ENCODE peak calls at places on chromosome 5, in eight cellular contexts. V, M, K, O, B, E, N and S are unnamed samples. For H3K36me3, the result is how much of the 10 kb centered on the place peaks cover.

GRCh38 chr5:112917453-112918005 is 4.5 kb downstream of the REEP5 start:
- DNase-seq in V (peak), M (no peak), K (no peak), O (peak), B (no peak), E (no peak), N (no peak), S (no peak)

GRCh38 chr5:169527863-169528262 is 55.7 kb upstream of the SPDL1 start:
- DNase-seq in V (no peak), M (no peak), K (no peak), O (no peak), B (no peak), E (no peak), N (no peak), S (no peak)

GRCh38 chr5:6755519-6755918 is 42.3 kb downstream of the TENT4A start:
- DNase-seq in V (no peak), M (no peak), K (no peak), O (no peak), B (no peak), E (no peak), N (no peak), S (no peak)

GRCh38 chr5:141729387-141730006 is 47.5 kb upstream of the ARAP3 start:
- DNase-seq in V (no peak), M (no peak), K (no peak), O (no peak), B (no peak), E (no peak), N (no peak), S (no peak)

GRCh38 chr5:158880514-158881001 is 219.2 kb downstream of the EBF1 start:
- DNase-seq in V (no peak), M (no peak), K (no peak), O (no peak), B (no peak), E (no peak), N (no peak), S (no peak)

GRCh38 chr5:159330131-159330530 is at the start of gene IL12B:
- DNase-seq in V (no peak), M (no peak), K (no peak), O (no peak), B (no peak), E (no peak), N (no peak), S (no peak)

GRCh38 chr5:155926011-155926410 is 401.0 kb upstream of the SGCD start:
- DNase-seq in V (no peak), M (no peak), K (no peak), O (no peak), B (no peak), E (no peak), N (no peak), S (no peak)

GRCh38 chr5:55533806-55534435 is 843 bp downstream of the PLPP1 start:
- DNase-seq in V (no peak), M (no peak), K (peak), O (peak), B (no peak), E (no peak), N (no peak), S (no peak)

GRCh38 chr5:146515473-146516150 is 378 bp downstream of the GPR151 start:
- DNase-seq in V (no peak), M (no peak), K (no peak), O (no peak), B (no peak), E (no peak), N (no peak), S (no peak)

GRCh38 chr5:139633295-139634027 is 14.7 kb upstream of the CXXC5 start:
- DNase-seq in V (peak), M (peak), K (no peak), O (peak), B (no peak), E (peak), N (peak), S (peak)

GRCh38 chr5:92401492-92401891 is 1018.4 kb upstream of the ARRDC3 start:
- DNase-seq in V (peak), M (no peak), K (no peak), O (peak), B (no peak), E (no peak), N (no peak), S (no peak)

GRCh38 chr5:10501554-10502075 is 59.9 kb downstream of the ROPN1L start:
- DNase-seq in V (no peak), M (no peak), K (no peak), O (no peak), B (no peak), E (no peak), N (no peak), S (no peak)

GRCh38 chr5:56172225-56172624 is 60.9 kb downstream of the ANKRD55 start:
- DNase-seq in V (no peak), M (no peak), K (no peak), O (no peak), B (no peak), E (no peak), N (no peak), S (no peak)

GRCh38 chr5:175686396-175686795 is 28.5 kb downstream of the HRH2 start:
- DNase-seq in V (no peak), M (no peak), K (no peak), O (no peak), B (no peak), E (no peak), N (no peak), S (no peak)
- H3K27ac ChIP-seq in V (no peak), M (no peak), K (no peak), O (no peak), B (peak), E (no peak), N (no peak), S (no peak)

GRCh38 chr5:134818776-134819175 is 27.0 kb upstream of the C5orf24 start:
- DNase-seq in V (no peak), M (no peak), K (no peak), O (no peak), B (no peak), E (no peak), N (no peak), S (no peak)

GRCh38 chr5:134817006-134817405 is 28.8 kb upstream of the C5orf24 start:
- DNase-seq in V (no peak), M (no peak), K (no peak), O (no peak), B (no peak), E (no peak), N (no peak), S (no peak)

GRCh38 chr5:134813827-134814226 is 31.9 kb upstream of the C5orf24 start:
- DNase-seq in V (no peak), M (no peak), K (no peak), O (no peak), B (no peak), E (no peak), N (no peak), S (no peak)

DNA sequence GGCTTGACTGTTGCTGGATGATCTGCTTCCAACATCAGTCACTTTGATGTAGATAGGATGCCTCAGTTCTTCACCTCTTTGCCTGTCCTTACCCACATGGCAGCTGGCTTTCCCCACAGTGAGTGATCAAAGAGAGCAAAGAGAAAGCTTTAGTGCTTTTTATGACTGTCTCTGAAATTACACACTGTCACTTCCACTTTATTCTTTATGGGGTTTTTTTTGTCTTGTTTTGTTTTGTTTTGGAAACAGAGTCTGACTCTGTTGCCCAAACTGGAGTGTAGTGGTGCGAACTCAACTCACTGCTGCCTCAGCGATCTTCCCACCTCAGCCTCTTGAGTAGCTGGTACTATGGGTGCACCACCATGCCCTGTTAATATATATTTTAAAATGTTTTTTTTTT is 32.4 kb upstream of the C5orf24 start:
- DNase-seq in V (no peak), M (no peak), K (no peak), O (no peak), B (no peak), E (no peak), N (no peak), S (no peak)
- H3K36me3 ChIP-seq in V (under half), M (under half), K (half or more), O (half or more), B (under half), E (under half), N (under half), S (under half)

GRCh38 chr5:121819661-121820261 is 31.9 kb upstream of the FTMT start:
- DNase-seq in V (no peak), M (no peak), K (no peak), O (no peak), B (no peak), E (no peak), N (no peak), S (no peak)

DNA sequence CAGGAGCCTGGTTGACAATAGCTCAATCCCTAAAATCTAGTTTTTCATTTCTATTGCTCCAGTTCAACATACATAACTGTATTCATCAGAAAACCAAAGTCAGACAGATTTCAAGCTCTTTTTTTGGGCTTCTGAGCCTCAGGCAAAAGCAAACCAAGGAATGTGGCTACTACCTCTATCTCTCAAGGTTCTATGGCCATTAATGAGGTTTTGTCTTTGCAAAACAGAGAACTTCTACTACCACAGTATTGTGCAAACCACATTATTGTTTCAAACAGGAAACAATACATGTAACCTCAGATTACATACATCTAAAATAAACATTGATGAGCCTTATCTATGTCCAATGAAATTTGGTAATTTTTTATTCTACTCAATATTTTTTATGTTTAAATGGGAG is 35.5 kb upstream of the FTMT start:
- DNase-seq in V (no peak), M (no peak), K (no peak), O (no peak), B (no peak), E (no peak), N (no peak), S (no peak)
- H3K27ac ChIP-seq in V (no peak), M (no peak), K (no peak), O (no peak), B (no peak), E (no peak), N (no peak), S (no peak)

DNA sequence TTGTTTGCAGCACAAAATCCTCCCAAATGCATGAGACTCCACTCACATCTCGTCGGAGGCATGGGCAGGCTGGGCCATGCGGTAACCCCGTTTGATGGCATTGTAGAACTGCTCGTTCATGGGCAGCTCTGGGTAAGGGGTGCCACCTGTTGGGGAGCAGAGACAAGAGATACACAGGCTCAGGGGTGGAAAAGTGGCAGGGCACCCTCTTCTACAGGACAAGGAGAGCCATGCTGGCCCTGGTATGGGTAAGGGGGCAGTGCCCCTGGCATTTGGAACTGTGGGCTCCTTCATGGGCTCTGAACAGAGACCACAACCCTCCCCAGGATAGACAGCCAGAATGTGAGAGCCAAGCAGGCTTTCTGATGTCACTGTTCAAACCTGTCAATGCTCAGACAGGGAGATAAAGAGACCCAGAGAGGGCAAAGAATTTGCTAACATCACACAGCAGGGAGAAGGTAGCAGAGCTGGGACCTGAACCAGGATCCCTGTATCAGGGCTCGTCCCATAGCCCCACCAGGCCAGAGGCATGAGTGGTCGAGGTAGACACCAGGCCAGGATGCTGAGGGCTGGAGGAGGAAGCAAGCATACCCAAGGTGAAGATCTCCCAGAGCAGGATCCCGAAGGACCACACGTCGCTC is 33.2 kb upstream of the CSF1R start:
- DNase-seq in V (no peak), M (no peak), K (peak), O (no peak), B (peak), E (no peak), N (no peak), S (no peak)
- H3K36me3 ChIP-seq in V (under half), M (under half), K (half or more), O (under half), B (under half), E (under half), N (under half), S (under half)

GRCh38 chr5:132675936-132676689 is 2.3 kb downstream of the IL4 start:
- DNase-seq in V (no peak), M (no peak), K (no peak), O (no peak), B (no peak), E (no peak), N (no peak), S (no peak)

GRCh38 chr5:132673939-132674630 is at the start of gene IL4:
- DNase-seq in V (no peak), M (no peak), K (no peak), O (no peak), B (no peak), E (no peak), N (no peak), S (no peak)

GRCh38 chr5:132677682-132678400 is 4.1 kb downstream of the IL4 start:
- DNase-seq in V (no peak), M (no peak), K (peak), O (no peak), B (no peak), E (no peak), N (no peak), S (no peak)

GRCh38 chr5:132677191-132677590 is 3.4 kb downstream of the IL4 start:
- DNase-seq in V (no peak), M (peak), K (peak), O (peak), B (peak), E (no peak), N (no peak), S (no peak)

DNA sequence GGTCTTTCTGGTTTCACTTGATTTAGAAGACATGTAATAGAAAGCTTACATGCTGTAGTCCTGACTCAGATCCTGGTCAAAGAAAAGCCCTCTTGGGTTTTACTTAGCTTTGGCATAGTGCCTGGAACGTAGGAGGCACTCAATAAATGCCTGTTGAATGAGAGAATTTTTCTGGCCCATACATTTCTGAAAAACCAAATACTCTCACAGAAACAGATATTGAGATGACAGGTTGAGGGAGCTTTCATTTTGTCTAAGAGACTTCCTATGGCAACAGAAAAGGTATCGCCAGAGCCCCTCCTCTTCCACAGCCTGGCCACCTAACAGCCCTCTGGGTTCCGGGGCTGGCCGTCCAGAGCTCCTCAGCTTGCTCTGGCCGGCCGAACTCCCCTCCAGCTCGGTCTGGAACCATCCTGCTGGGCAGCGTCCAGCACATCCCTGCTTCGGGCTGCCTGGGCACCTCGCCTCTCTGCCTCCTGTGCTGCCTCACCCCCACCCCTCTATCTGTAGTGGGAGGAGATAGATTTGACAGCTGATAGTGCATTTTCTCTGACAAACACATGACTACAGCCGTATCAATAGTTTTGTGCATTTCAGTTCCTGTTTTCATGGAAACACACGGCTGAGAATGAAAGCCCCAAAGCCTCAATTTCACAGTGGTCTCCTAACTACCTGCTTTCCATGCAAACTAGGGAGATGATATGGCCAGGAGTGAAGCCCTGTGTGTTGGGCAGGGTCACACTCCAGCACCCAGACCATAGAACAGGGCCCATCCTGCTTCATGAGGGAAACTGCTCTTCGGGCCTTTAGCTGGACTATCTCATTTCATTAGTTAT is 1.1 kb downstream of the IL4 start:
- DNase-seq in V (no peak), M (peak), K (peak), O (no peak), B (no peak), E (no peak), N (no peak), S (no peak)
- H3K27ac ChIP-seq in V (no peak), M (no peak), K (peak), O (no peak), B (no peak), E (no peak), N (peak), S (peak)

GRCh38 chr5:150024241-150024984 is 23.9 kb downstream of the HMGXB3 start:
- DNase-seq in V (no peak), M (no peak), K (no peak), O (no peak), B (peak), E (no peak), N (no peak), S (no peak)
- H3K36me3 ChIP-seq in V (under half), M (under half), K (half or more), O (under half), B (under half), E (under half), N (half or more), S (under half)

DNA sequence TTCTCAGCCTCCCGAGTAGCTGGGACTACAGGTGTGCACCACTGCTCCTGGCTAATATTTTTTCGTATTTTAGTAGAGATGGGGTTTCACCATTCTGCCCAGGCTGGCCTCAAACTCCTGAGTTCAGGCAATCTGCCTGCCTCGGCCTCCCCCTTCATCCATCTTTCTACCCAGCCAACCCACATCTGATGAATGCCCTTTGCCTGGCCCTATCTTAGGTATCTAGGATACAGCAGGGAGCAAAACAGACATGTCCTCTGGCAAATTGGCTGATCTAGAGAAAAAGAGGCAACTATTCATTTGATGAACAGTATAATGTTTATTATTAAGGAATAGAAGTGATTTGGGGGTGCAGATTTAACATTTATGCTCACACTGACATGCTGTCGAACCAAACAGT is 123.0 kb downstream of the TRIO start:
- DNase-seq in V (no peak), M (no peak), K (no peak), O (no peak), B (no peak), E (no peak), N (no peak), S (no peak)
- H3K27ac ChIP-seq in V (no peak), M (peak), K (no peak), O (peak), B (no peak), E (no peak), N (no peak), S (no peak)

GRCh38 chr5:302951-303350 is 18.6 kb upstream of the AHRR start:
- DNase-seq in V (no peak), M (no peak), K (no peak), O (peak), B (no peak), E (no peak), N (no peak), S (no peak)

GRCh38 chr5:298737-299125 is 22.8 kb upstream of the AHRR start:
- DNase-seq in V (no peak), M (no peak), K (no peak), O (no peak), B (no peak), E (no peak), N (no peak), S (peak)
- H3K36me3 ChIP-seq in V (under half), M (under half), K (under half), O (under half), B (under half), E (under half), N (under half), S (under half)